ENCODE peak calls at places on chromosomes 1 and 21, in eight cellular contexts. One of them, this sample, is unnamed.

GRCh38 chr1:232837085-232837484 is 31.9 kb downstream of the MAP10 start:
- DNase-seq in iris pigment epithelial cell: peak; percentile 31
- DNase-seq in CD8-positive, alpha-beta T cell: no peak
- DNase-seq in AG09309: no peak
- DNase-seq in naive thymus-derived CD8-positive, alpha-beta T cell: no peak
- DNase-seq in ovary: no peak
- DNase-seq in GM19239: no peak
- DNase-seq in stimulated activated CD4-positive, alpha-beta T cell treated with anti-CD3 and anti-CD28 coated beads, Interleukin-2, amount 100 ng/mL, for 48 hours: no peak
- DNase-seq in this sample: peak; percentile 38

GRCh38 chr21:41823166-41823565 is 56.0 kb downstream of the PRDM15 start:
- DNase-seq in iris pigment epithelial cell: no peak
- DNase-seq in CD8-positive, alpha-beta T cell: no peak
- DNase-seq in AG09309: no peak
- DNase-seq in naive thymus-derived CD8-positive, alpha-beta T cell: no peak
- DNase-seq in ovary: no peak
- DNase-seq in GM19239: no peak
- DNase-seq in stimulated activated CD4-positive, alpha-beta T cell treated with anti-CD3 and anti-CD28 coated beads, Interleukin-2, amount 100 ng/mL, for 48 hours: no peak
- DNase-seq in this sample: no peak

GRCh38 chr1:18256318-18257235 is 149.0 kb downstream of the IGSF21 start:
- DNase-seq in iris pigment epithelial cell: peak; percentile 11
- DNase-seq in CD8-positive, alpha-beta T cell: no peak
- DNase-seq in AG09309: no peak
- DNase-seq in naive thymus-derived CD8-positive, alpha-beta T cell: no peak
- DNase-seq in ovary: no peak
- DNase-seq in GM19239: peak; percentile 22
- DNase-seq in stimulated activated CD4-positive, alpha-beta T cell treated with anti-CD3 and anti-CD28 coated beads, Interleukin-2, amount 100 ng/mL, for 48 hours: peak; percentile 23
- DNase-seq in this sample: peak; percentile 17

GRCh38 chr1:181044449-181044966 is 10.7 kb downstream of the MR1 start:
- DNase-seq in iris pigment epithelial cell: peak; percentile 80
- DNase-seq in CD8-positive, alpha-beta T cell: no peak
- DNase-seq in AG09309: no peak
- DNase-seq in naive thymus-derived CD8-positive, alpha-beta T cell: peak; percentile 29
- DNase-seq in ovary: no peak
- DNase-seq in GM19239: no peak
- DNase-seq in stimulated activated CD4-positive, alpha-beta T cell treated with anti-CD3 and anti-CD28 coated beads, Interleukin-2, amount 100 ng/mL, for 48 hours: peak; percentile 19
- DNase-seq in this sample: peak; percentile 96

GRCh38 chr1:203702130-203702577 is 62.8 kb upstream of the LAX1 start:
- DNase-seq in iris pigment epithelial cell: peak; percentile 23
- DNase-seq in CD8-positive, alpha-beta T cell: peak; percentile 84
- DNase-seq in AG09309: no peak
- DNase-seq in naive thymus-derived CD8-positive, alpha-beta T cell: peak; percentile 73
- DNase-seq in ovary: peak; percentile 76
- DNase-seq in GM19239: peak; percentile 40
- DNase-seq in stimulated activated CD4-positive, alpha-beta T cell treated with anti-CD3 and anti-CD28 coated beads, Interleukin-2, amount 100 ng/mL, for 48 hours: peak; percentile 67
- DNase-seq in this sample: peak; percentile 49

GRCh38 chr21:41947596-41948403 is 6.0 kb downstream of the C2CD2 start:
- DNase-seq in iris pigment epithelial cell: peak; percentile 27
- DNase-seq in CD8-positive, alpha-beta T cell: no peak
- DNase-seq in AG09309: no peak
- DNase-seq in naive thymus-derived CD8-positive, alpha-beta T cell: no peak
- DNase-seq in ovary: peak; percentile 56
- DNase-seq in GM19239: no peak
- DNase-seq in stimulated activated CD4-positive, alpha-beta T cell treated with anti-CD3 and anti-CD28 coated beads, Interleukin-2, amount 100 ng/mL, for 48 hours: no peak
- DNase-seq in this sample: no peak

GRCh38 chr1:241551759-241552638 is 19.8 kb downstream of the KMO start:
- DNase-seq in iris pigment epithelial cell: no peak
- DNase-seq in CD8-positive, alpha-beta T cell: peak; percentile 50
- DNase-seq in AG09309: no peak
- DNase-seq in naive thymus-derived CD8-positive, alpha-beta T cell: peak; percentile 33
- DNase-seq in ovary: no peak
- DNase-seq in GM19239: peak; percentile 6
- DNase-seq in stimulated activated CD4-positive, alpha-beta T cell treated with anti-CD3 and anti-CD28 coated beads, Interleukin-2, amount 100 ng/mL, for 48 hours: peak; percentile 20
- DNase-seq in this sample: no peak

GRCh38 chr1:203422656-203423055 is 53.0 kb upstream of the PRELP start:
- DNase-seq in iris pigment epithelial cell: no peak
- DNase-seq in CD8-positive, alpha-beta T cell: no peak
- DNase-seq in AG09309: peak; percentile 50
- DNase-seq in naive thymus-derived CD8-positive, alpha-beta T cell: no peak
- DNase-seq in ovary: no peak
- DNase-seq in GM19239: no peak
- DNase-seq in stimulated activated CD4-positive, alpha-beta T cell treated with anti-CD3 and anti-CD28 coated beads, Interleukin-2, amount 100 ng/mL, for 48 hours: no peak
- DNase-seq in this sample: no peak

This sample was measured in epithelial cell of esophagus.